ENCODE peak calls at places on chromosome 18, in ten cellular contexts. O, J, D, W, L, C, P, X, A and V are unnamed samples.

GRCh38 chr18:35042389-35043066 is 1.3 kb downstream of the MAPRE2 start:
- DNase-seq in P (no peak), J (no peak), A (no peak), D (no peak), W (peak; percentile 50), L (peak; percentile 26), O (peak; percentile 56), X (no peak), C (no peak), V (no peak)

GRCh38 chr18:7413906-7414305 is 153.2 kb upstream of the PTPRM start:
- DNase-seq in W (no peak), O (no peak), P (no peak), L (no peak), D (no peak), C (no peak), X (no peak), A (no peak), J (no peak), V (no peak)

GRCh38 chr18:77339623-77340022 is 90.0 kb downstream of the GALR1 start:
- DNase-seq in C (no peak), J (no peak), A (no peak), W (no peak), D (no peak), O (no peak), X (no peak), L (no peak), P (no peak), V (no peak)

GRCh38 chr18:36786686-36787085 is 42.1 kb downstream of the TPGS2 start:
- DNase-seq in J (no peak), P (peak; percentile 3), A (no peak), W (peak; percentile 87), O (no peak), X (peak; percentile 75), C (peak; percentile 28), L (peak; percentile 84), D (peak; percentile 71), V (no peak)

GRCh38 chr18:27040796-27041195 is 144.3 kb downstream of the CHST9 start:
- DNase-seq in P (no peak), D (no peak), O (no peak), X (no peak), A (no peak), J (no peak), W (no peak), C (no peak), L (no peak), V (no peak)

GRCh38 chr18:2853926-2854664 is 7.3 kb downstream of the EMILIN2 start:
- DNase-seq in D (no peak), L (no peak), A (no peak), O (peak; percentile 50), J (no peak), X (no peak), W (no peak), C (no peak), P (no peak), V (peak; percentile 35)

GRCh38 chr18:12376034-12376717 is 851 bp downstream of the AFG3L2 start:
- DNase-seq in X (peak; percentile 21), P (peak; percentile 14), W (peak; percentile 40), A (no peak), C (no peak), L (no peak), J (no peak), O (peak; percentile 17), D (no peak), V (no peak)

GRCh38 chr18:8247700-8248099 is 361.5 kb upstream of the RAB12 start:
- DNase-seq in L (no peak), D (no peak), O (no peak), C (no peak), X (no peak), P (no peak), A (no peak), W (no peak), J (no peak), V (no peak)

GRCh38 chr18:41004320-41004719 is 950.7 kb upstream of the PIK3C3 start:
- DNase-seq in C (no peak), J (no peak), X (no peak), D (no peak), W (no peak), L (no peak), P (no peak), O (no peak), A (no peak), V (no peak)

GRCh38 chr18:28065031-28065792 is 111.7 kb downstream of the CDH2 start:
- DNase-seq in W (peak; percentile 94), O (no peak), L (peak; percentile 99), X (no peak), D (peak; percentile 94), J (no peak), A (no peak), C (peak; percentile 56), P (peak; percentile 90), V (no peak)

GRCh38 chr18:8151176-8151575 is 458.1 kb upstream of the RAB12 start:
- DNase-seq in D (peak; percentile 41), A (no peak), L (peak; percentile 24), X (no peak), P (no peak), O (no peak), J (no peak), C (no peak), W (no peak), V (no peak)

GRCh38 chr18:51029378-51029693 is 677 bp upstream of the SMAD4 start:
- DNase-seq in X (no peak), A (no peak), W (no peak), J (no peak), P (no peak), O (no peak), C (no peak), L (no peak), D (peak; percentile 64), V (no peak)